ENCODE peak calls at places on chromosomes 13 and 19, in four cellular contexts. One of them, this sample, is unnamed.

GRCh38 chr19:56321981-56322558 is 7.4 kb upstream of the ZSCAN5A start:
- DNase-seq in tibial artery: no peak
- DNase-seq in prostate gland: no peak
- DNase-seq in heart left ventricle: no peak
- DNase-seq in this sample: no peak

GRCh38 chr13:42076309-42076713 is 27.9 kb downstream of the DGKH start:
- DNase-seq in tibial artery: no peak
- DNase-seq in prostate gland: no peak
- DNase-seq in heart left ventricle: no peak
- DNase-seq in this sample: no peak

GRCh38 chr13:113216165-113217056 is 7.0 kb downstream of the CUL4A start:
- DNase-seq in tibial artery: no peak
- DNase-seq in prostate gland: peak; percentile 66
- DNase-seq in heart left ventricle: peak; percentile 75
- DNase-seq in this sample: peak; percentile 73

GRCh38 chr13:108176685-108177274 is 38.6 kb downstream of the LIG4 start:
- DNase-seq in tibial artery: no peak
- DNase-seq in prostate gland: no peak
- DNase-seq in heart left ventricle: no peak
- DNase-seq in this sample: no peak

GRCh38 chr19:3398114-3398899 is 31.9 kb downstream of the NFIC start:
- DNase-seq in tibial artery: peak; percentile 93
- DNase-seq in prostate gland: peak; percentile 83
- DNase-seq in heart left ventricle: peak; percentile 90
- DNase-seq in this sample: peak; percentile 77

GRCh38 chr13:24512208-24513068 is at the start of gene PARP4:
- DNase-seq in tibial artery: peak; percentile 86
- DNase-seq in prostate gland: peak; percentile 69
- DNase-seq in heart left ventricle: peak; percentile 82
- DNase-seq in this sample: peak; percentile 83

GRCh38 chr13:74136089-74136658 is 2.0 kb upstream of the KLF12 start:
- DNase-seq in tibial artery: peak; percentile 67
- DNase-seq in prostate gland: peak; percentile 11
- DNase-seq in heart left ventricle: peak; percentile 25
- DNase-seq in this sample: no peak

GRCh38 chr13:46160474-46161066 is 21.4 kb downstream of the LCP1 start:
- DNase-seq in tibial artery: no peak
- DNase-seq in prostate gland: no peak
- DNase-seq in heart left ventricle: no peak
- DNase-seq in this sample: no peak

GRCh38 chr13:113746143-113746525 is 12.9 kb upstream of the TMEM255B start:
- DNase-seq in tibial artery: no peak
- DNase-seq in prostate gland: no peak
- DNase-seq in heart left ventricle: no peak
- DNase-seq in this sample: no peak

GRCh38 chr13:112931028-112931934 is 37.7 kb upstream of the MCF2L start:
- DNase-seq in tibial artery: no peak
- DNase-seq in prostate gland: peak; percentile 67
- DNase-seq in heart left ventricle: no peak
- DNase-seq in this sample: no peak

GRCh38 chr19:7970716-7971448 is 27.4 kb upstream of the TIMM44 start:
- DNase-seq in tibial artery: no peak
- DNase-seq in prostate gland: no peak
- DNase-seq in heart left ventricle: no peak
- DNase-seq in this sample: no peak

GRCh38 chr19:3771906-3772450 is at the start of gene RAX2:
- DNase-seq in tibial artery: no peak
- DNase-seq in prostate gland: no peak
- DNase-seq in heart left ventricle: no peak
- DNase-seq in this sample: no peak

GRCh38 chr19:46648070-46648960 is 12.3 kb upstream of the GNG8 start:
- DNase-seq in tibial artery: no peak
- DNase-seq in prostate gland: no peak
- DNase-seq in heart left ventricle: no peak
- DNase-seq in this sample: no peak

GRCh38 chr19:28305513-28305912 is 907.4 kb downstream of the UQCRFS1 start:
- DNase-seq in tibial artery: no peak
- DNase-seq in prostate gland: no peak
- DNase-seq in heart left ventricle: no peak
- DNase-seq in this sample: no peak

GRCh38 chr19:38319421-38320258 is at the start of gene KCNK6:
- DNase-seq in tibial artery: peak; percentile 72
- DNase-seq in prostate gland: peak; percentile 57
- DNase-seq in heart left ventricle: peak; percentile 63
- DNase-seq in this sample: no peak

GRCh38 chr19:676343-677105 is at the start of gene FSTL3:
- DNase-seq in tibial artery: no peak
- DNase-seq in prostate gland: no peak
- DNase-seq in heart left ventricle: no peak
- DNase-seq in this sample: no peak

GRCh38 chr13:113243847-113244246 is 34.4 kb downstream of the CUL4A start:
- DNase-seq in tibial artery: no peak
- DNase-seq in prostate gland: no peak
- DNase-seq in heart left ventricle: no peak
- DNase-seq in this sample: no peak

GRCh38 chr19:10061717-10062310 is 24.3 kb upstream of the SHFL start:
- DNase-seq in tibial artery: no peak
- DNase-seq in prostate gland: no peak
- DNase-seq in heart left ventricle: no peak
- DNase-seq in this sample: no peak

GRCh38 chr13:35978607-35979316 is 152.4 kb downstream of the DCLK1 start:
- DNase-seq in tibial artery: no peak
- DNase-seq in prostate gland: peak; percentile 30
- DNase-seq in heart left ventricle: no peak
- DNase-seq in this sample: peak; percentile 46

GRCh38 chr13:36131215-36131930 is at the start of gene DCLK1:
- DNase-seq in tibial artery: peak; percentile 80
- DNase-seq in prostate gland: peak; percentile 7
- DNase-seq in heart left ventricle: peak; percentile 81
- DNase-seq in this sample: peak; percentile 54

GRCh38 chr13:33677215-33677614 is 140.7 kb upstream of the RFC3 start:
- DNase-seq in tibial artery: no peak
- DNase-seq in prostate gland: no peak
- DNase-seq in heart left ventricle: no peak
- DNase-seq in this sample: no peak

GRCh38 chr13:43583331-43583730 is 203.4 kb downstream of the ENOX1 start:
- DNase-seq in tibial artery: no peak
- DNase-seq in prostate gland: no peak
- DNase-seq in heart left ventricle: no peak
- DNase-seq in this sample: no peak

GRCh38 chr13:44312898-44313551 is 60.6 kb upstream of the SERP2 start:
- DNase-seq in tibial artery: no peak
- DNase-seq in prostate gland: peak; percentile 52
- DNase-seq in heart left ventricle: no peak
- DNase-seq in this sample: no peak

GRCh38 chr13:106987435-106987800 is 419.5 kb upstream of the ARGLU1 start:
- DNase-seq in tibial artery: no peak
- DNase-seq in prostate gland: no peak
- DNase-seq in heart left ventricle: no peak
- DNase-seq in this sample: no peak

GRCh38 chr19:44803442-44804428 is 5.2 kb upstream of the BCAM start:
- DNase-seq in tibial artery: no peak
- DNase-seq in prostate gland: peak; percentile 60
- DNase-seq in heart left ventricle: no peak
- DNase-seq in this sample: no peak

GRCh38 chr13:107864543-107865460 is 350.5 kb downstream of the LIG4 start:
- DNase-seq in tibial artery: no peak
- DNase-seq in prostate gland: no peak
- DNase-seq in heart left ventricle: no peak
- DNase-seq in this sample: no peak

GRCh38 chr13:45511310-45512147 is 46.8 kb downstream of the COG3 start:
- DNase-seq in tibial artery: no peak
- DNase-seq in prostate gland: peak; percentile 34
- DNase-seq in heart left ventricle: no peak
- DNase-seq in this sample: no peak

GRCh38 chr13:24997367-24997967 is 98.5 kb upstream of the PABPC3 start:
- DNase-seq in tibial artery: no peak
- DNase-seq in prostate gland: no peak
- DNase-seq in heart left ventricle: no peak
- DNase-seq in this sample: no peak

GRCh38 chr19:55113570-55114039 is 3.8 kb downstream of the PPP1R12C start:
- DNase-seq in tibial artery: peak; percentile 97
- DNase-seq in prostate gland: peak; percentile 37
- DNase-seq in heart left ventricle: peak; percentile 97
- DNase-seq in this sample: peak; percentile 88

DNA sequence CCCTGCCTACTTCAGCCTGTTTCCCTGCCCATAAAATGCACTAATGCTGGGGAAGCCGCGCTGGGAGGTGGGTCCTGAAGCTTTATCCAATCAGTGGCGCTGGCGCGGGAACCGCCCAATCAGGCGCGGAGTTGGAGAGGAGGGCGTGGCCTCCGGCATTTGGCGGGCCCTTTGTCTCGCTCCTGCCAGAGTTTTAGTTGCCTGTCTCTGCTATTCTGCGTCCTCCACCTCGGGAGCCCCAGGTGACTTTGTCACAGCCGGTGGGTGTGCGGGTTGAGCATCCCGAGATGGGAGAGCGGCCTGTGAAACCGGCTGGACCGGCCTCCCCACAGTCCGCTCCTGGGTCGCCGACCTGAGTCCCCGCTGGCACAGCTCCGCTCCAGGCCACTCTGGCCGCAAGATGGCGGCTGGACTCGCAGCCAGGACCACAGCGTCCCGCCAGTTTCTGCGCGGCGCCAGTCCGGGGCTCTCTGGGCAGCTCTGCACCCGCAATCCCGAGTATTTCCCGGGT is 30.7 kb upstream of the ZNF429 start:
- DNase-seq in tibial artery: peak; percentile 85
- DNase-seq in prostate gland: peak; percentile 63
- DNase-seq in heart left ventricle: peak; percentile 86
- DNase-seq in this sample: peak; percentile 79
- TF ChIP-seq CTCF in tibial artery: no peak
- TF ChIP-seq CTCF in prostate gland: no peak
- TF ChIP-seq CTCF in heart left ventricle: no peak
- TF ChIP-seq CTCF in this sample: no peak

GRCh38 chr13:110126391-110126961 is 180.5 kb downstream of the COL4A1 start:
- DNase-seq in tibial artery: no peak
- DNase-seq in prostate gland: peak; percentile 63
- DNase-seq in heart left ventricle: peak; percentile 86
- DNase-seq in this sample: peak; percentile 39
- H3K27ac ChIP-seq in tibial artery: peak overlapping the region; percentile 75
- H3K27ac ChIP-seq in prostate gland: peak overlapping the region; percentile 66
- H3K27ac ChIP-seq in heart left ventricle: peak overlapping the region; percentile 86
- H3K27ac ChIP-seq in this sample: peak overlapping the region; percentile 71

GRCh38 chr19:21841081-21841783 is 5.2 kb upstream of the ZNF43 start:
- DNase-seq in tibial artery: no peak
- DNase-seq in prostate gland: no peak
- DNase-seq in heart left ventricle: no peak
- DNase-seq in this sample: no peak
- H3K4me3 ChIP-seq in tibial artery: no peak overlapping the region
- H3K4me3 ChIP-seq in prostate gland: no peak overlapping the region
- H3K4me3 ChIP-seq in heart left ventricle: no peak overlapping the region
- H3K4me3 ChIP-seq in this sample: no peak overlapping the region

DNA sequence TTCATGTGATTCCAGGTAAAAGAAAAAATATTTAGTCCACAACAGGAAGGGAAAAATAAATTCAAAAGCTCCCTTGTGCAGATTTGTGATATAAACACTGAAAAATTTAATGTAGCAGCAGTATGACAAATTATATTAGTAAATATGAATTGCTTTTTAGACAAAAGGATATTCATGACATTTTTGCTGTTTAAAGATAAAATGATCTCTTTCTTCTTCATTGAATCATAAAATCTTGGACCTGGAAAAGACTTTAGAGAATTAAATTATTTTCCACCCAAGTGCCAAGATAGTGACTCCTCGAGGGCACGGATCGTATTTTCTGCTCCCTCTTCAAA is 85.4 kb downstream of the MBNL2 start:
- DNase-seq in tibial artery: no peak
- DNase-seq in prostate gland: no peak
- DNase-seq in heart left ventricle: no peak
- DNase-seq in this sample: no peak
- TF ChIP-seq CTCF in tibial artery: no peak
- TF ChIP-seq CTCF in prostate gland: no peak
- TF ChIP-seq CTCF in heart left ventricle: no peak
- TF ChIP-seq CTCF in this sample: no peak

GRCh38 chr19:14091885-14092462 is 1.4 kb upstream of the SAMD1 start:
- DNase-seq in tibial artery: no peak
- DNase-seq in prostate gland: no peak
- DNase-seq in heart left ventricle: no peak
- DNase-seq in this sample: no peak

GRCh38 chr19:14090509-14091085 is at the start of gene SAMD1:
- DNase-seq in tibial artery: peak; percentile 96
- DNase-seq in prostate gland: peak; percentile 90
- DNase-seq in heart left ventricle: peak; percentile 97
- DNase-seq in this sample: peak; percentile 87

GRCh38 chr19:14091086-14091884 is 734 bp upstream of the SAMD1 start:
- DNase-seq in tibial artery: peak; percentile 93
- DNase-seq in prostate gland: no peak
- DNase-seq in heart left ventricle: no peak
- DNase-seq in this sample: no peak

GRCh38 chr19:14094854-14095253 is 4.3 kb upstream of the SAMD1 start:
- DNase-seq in tibial artery: no peak
- DNase-seq in prostate gland: no peak
- DNase-seq in heart left ventricle: no peak
- DNase-seq in this sample: no peak

DNA sequence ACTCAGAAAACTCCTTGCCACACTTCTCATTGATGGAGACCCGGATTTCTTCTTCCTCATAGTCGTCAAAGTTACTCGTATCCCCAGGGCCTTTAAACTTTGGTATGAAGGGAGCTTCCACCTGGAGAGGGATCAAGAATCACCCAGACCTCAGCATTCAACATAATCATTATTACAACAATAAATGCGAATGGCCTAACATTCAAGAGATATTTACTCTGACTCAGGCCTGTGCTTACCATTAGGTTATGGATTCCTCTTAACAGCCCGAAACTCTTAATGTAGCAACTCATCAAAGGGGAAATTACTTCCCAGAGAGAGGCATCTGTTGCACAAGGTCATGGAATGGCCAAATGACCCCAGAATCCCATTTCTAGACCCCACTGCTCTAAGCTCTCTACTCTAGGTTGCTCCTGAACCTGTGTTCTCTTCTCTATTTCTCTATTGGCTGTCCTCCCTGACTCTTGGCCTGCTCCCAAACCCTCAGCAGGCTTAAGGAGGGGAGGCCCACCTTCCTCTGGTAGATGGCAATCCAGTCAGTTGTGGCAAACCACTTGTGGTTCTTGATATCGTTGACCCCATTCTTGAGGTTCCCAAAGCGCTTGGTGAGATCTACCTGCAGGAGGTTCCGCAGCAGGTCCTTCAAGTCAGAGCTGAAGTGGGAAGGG is 2.7 kb upstream of the SAMD1 start:
- DNase-seq in tibial artery: no peak
- DNase-seq in prostate gland: no peak
- DNase-seq in heart left ventricle: no peak
- DNase-seq in this sample: no peak
- H3K27ac ChIP-seq in tibial artery: no peak overlapping the region
- H3K27ac ChIP-seq in prostate gland: no peak overlapping the region
- H3K27ac ChIP-seq in heart left ventricle: no peak overlapping the region
- H3K27ac ChIP-seq in this sample: no peak overlapping the region

GRCh38 chr13:80296638-80297037 is 44.3 kb downstream of the SPRY2 start:
- DNase-seq in tibial artery: no peak
- DNase-seq in prostate gland: no peak
- DNase-seq in heart left ventricle: no peak
- DNase-seq in this sample: no peak
- H3K4me3 ChIP-seq in tibial artery: no peak overlapping the region
- H3K4me3 ChIP-seq in prostate gland: no peak overlapping the region
- H3K4me3 ChIP-seq in heart left ventricle: no peak overlapping the region
- H3K4me3 ChIP-seq in this sample: no peak overlapping the region

GRCh38 chr13:94656766-94657165 is 55.1 kb downstream of the GPR180 start:
- DNase-seq in tibial artery: no peak
- DNase-seq in prostate gland: no peak
- DNase-seq in heart left ventricle: no peak
- DNase-seq in this sample: no peak
- TF ChIP-seq CTCF in tibial artery: no peak
- TF ChIP-seq CTCF in prostate gland: no peak
- TF ChIP-seq CTCF in heart left ventricle: no peak
- TF ChIP-seq CTCF in this sample: no peak

GRCh38 chr13:70484931-70485330 is 376.7 kb upstream of the KLHL1 start:
- DNase-seq in tibial artery: no peak
- DNase-seq in prostate gland: no peak
- DNase-seq in heart left ventricle: no peak
- DNase-seq in this sample: no peak
- H3K27ac ChIP-seq in tibial artery: no peak overlapping the region
- H3K27ac ChIP-seq in prostate gland: no peak overlapping the region
- H3K27ac ChIP-seq in heart left ventricle: no peak overlapping the region
- H3K27ac ChIP-seq in this sample: no peak overlapping the region